ENCODE peak calls at places on chromosomes 6 and 20, in seven cellular contexts. One of them, this sample, is unnamed.

GRCh38 chr6:162289972-162290371 is 437.6 kb downstream of the PRKN start:
- DNase-seq in GM13976: no peak
- DNase-seq in anterior cingulate cortex: peak; percentile 9
- DNase-seq in myocyte: no peak
- DNase-seq in H54: no peak
- DNase-seq in glutamatergic neuron: no peak
- DNase-seq in right atrium auricular region: no peak
- DNase-seq in this sample: no peak

GRCh38 chr20:9407805-9408421 is 106.5 kb upstream of the LAMP5 start:
- DNase-seq in GM13976: peak; percentile 55
- DNase-seq in anterior cingulate cortex: peak; percentile 44
- DNase-seq in myocyte: peak; percentile 84
- DNase-seq in H54: peak; percentile 22
- DNase-seq in glutamatergic neuron: peak; percentile 68
- DNase-seq in right atrium auricular region: peak; percentile 78
- DNase-seq in this sample: peak; percentile 63

GRCh38 chr6:6915813-6916547 is 191.8 kb upstream of the RREB1 start:
- DNase-seq in GM13976: no peak
- DNase-seq in anterior cingulate cortex: no peak
- DNase-seq in myocyte: peak; percentile 57
- DNase-seq in H54: no peak
- DNase-seq in glutamatergic neuron: no peak
- DNase-seq in right atrium auricular region: peak; percentile 82
- DNase-seq in this sample: no peak

GRCh38 chr20:37259031-37259430 is 2.6 kb downstream of the GHRH start:
- DNase-seq in GM13976: no peak
- DNase-seq in anterior cingulate cortex: no peak
- DNase-seq in myocyte: no peak
- DNase-seq in H54: no peak
- DNase-seq in glutamatergic neuron: no peak
- DNase-seq in right atrium auricular region: no peak
- DNase-seq in this sample: no peak

GRCh38 chr20:23638309-23638708 is 554 bp upstream of the CST3 start:
- DNase-seq in GM13976: no peak
- DNase-seq in anterior cingulate cortex: no peak
- DNase-seq in myocyte: no peak
- DNase-seq in H54: no peak
- DNase-seq in glutamatergic neuron: no peak
- DNase-seq in right atrium auricular region: no peak
- DNase-seq in this sample: no peak

GRCh38 chr20:45410887-45411286 is 2.8 kb downstream of the DBNDD2 start:
- DNase-seq in GM13976: no peak
- DNase-seq in anterior cingulate cortex: no peak
- DNase-seq in myocyte: no peak
- DNase-seq in H54: no peak
- DNase-seq in glutamatergic neuron: no peak
- DNase-seq in right atrium auricular region: no peak
- DNase-seq in this sample: no peak

GRCh38 chr6:10692965-10693538 is 1.4 kb downstream of the C6orf52 start:
- DNase-seq in GM13976: no peak
- DNase-seq in anterior cingulate cortex: no peak
- DNase-seq in myocyte: no peak
- DNase-seq in H54: no peak
- DNase-seq in glutamatergic neuron: no peak
- DNase-seq in right atrium auricular region: no peak
- DNase-seq in this sample: no peak

GRCh38 chr20:46221271-46221670 is 87.0 kb downstream of the CDH22 start:
- DNase-seq in GM13976: no peak
- DNase-seq in anterior cingulate cortex: peak; percentile 21
- DNase-seq in myocyte: peak; percentile 32
- DNase-seq in H54: no peak
- DNase-seq in glutamatergic neuron: no peak
- DNase-seq in right atrium auricular region: no peak
- DNase-seq in this sample: no peak

GRCh38 chr6:153043719-153044118 is 41.2 kb upstream of the MTRF1L start:
- DNase-seq in GM13976: no peak
- DNase-seq in anterior cingulate cortex: no peak
- DNase-seq in myocyte: peak; percentile 47
- DNase-seq in H54: no peak
- DNase-seq in glutamatergic neuron: no peak
- DNase-seq in right atrium auricular region: no peak
- DNase-seq in this sample: no peak

GRCh38 chr20:49786226-49786625 is 26.4 kb upstream of the SLC9A8 start:
- DNase-seq in GM13976: no peak
- DNase-seq in anterior cingulate cortex: no peak
- DNase-seq in myocyte: no peak
- DNase-seq in H54: no peak
- DNase-seq in glutamatergic neuron: no peak
- DNase-seq in right atrium auricular region: no peak
- DNase-seq in this sample: no peak

GRCh38 chr6:118509009-118509617 is 39.0 kb upstream of the PLN start:
- DNase-seq in GM13976: no peak
- DNase-seq in anterior cingulate cortex: peak; percentile 7
- DNase-seq in myocyte: peak; percentile 51
- DNase-seq in H54: no peak
- DNase-seq in glutamatergic neuron: peak; percentile 22
- DNase-seq in right atrium auricular region: no peak
- DNase-seq in this sample: no peak

GRCh38 chr6:17021539-17021889 is 80.3 kb upstream of the STMND1 start:
- DNase-seq in GM13976: no peak
- DNase-seq in anterior cingulate cortex: no peak
- DNase-seq in myocyte: no peak
- DNase-seq in H54: no peak
- DNase-seq in glutamatergic neuron: no peak
- DNase-seq in right atrium auricular region: no peak
- DNase-seq in this sample: no peak

GRCh38 chr6:20377623-20378265 is 23.9 kb upstream of the E2F3 start:
- DNase-seq in GM13976: no peak
- DNase-seq in anterior cingulate cortex: no peak
- DNase-seq in myocyte: peak; percentile 13
- DNase-seq in H54: peak; percentile 14
- DNase-seq in glutamatergic neuron: no peak
- DNase-seq in right atrium auricular region: no peak
- DNase-seq in this sample: no peak

GRCh38 chr6:167575201-167575696 is 250.4 kb downstream of the TTLL2 start:
- DNase-seq in GM13976: no peak
- DNase-seq in anterior cingulate cortex: no peak
- DNase-seq in myocyte: no peak
- DNase-seq in H54: no peak
- DNase-seq in glutamatergic neuron: no peak
- DNase-seq in right atrium auricular region: peak; percentile 54
- DNase-seq in this sample: no peak

GRCh38 chr6:48765352-48765961 is 654.5 kb upstream of the PTCHD4 start:
- DNase-seq in GM13976: peak; percentile 10
- DNase-seq in anterior cingulate cortex: peak; percentile 10
- DNase-seq in myocyte: peak; percentile 79
- DNase-seq in H54: no peak
- DNase-seq in glutamatergic neuron: peak; percentile 33
- DNase-seq in right atrium auricular region: no peak
- DNase-seq in this sample: peak; percentile 44

GRCh38 chr20:63376283-63377250 is 15.4 kb upstream of the CHRNA4 start:
- DNase-seq in GM13976: no peak
- DNase-seq in anterior cingulate cortex: no peak
- DNase-seq in myocyte: no peak
- DNase-seq in H54: no peak
- DNase-seq in glutamatergic neuron: no peak
- DNase-seq in right atrium auricular region: no peak
- DNase-seq in this sample: no peak

GRCh38 chr20:46558511-46558959 is 8.1 kb upstream of the OCSTAMP start:
- DNase-seq in GM13976: no peak
- DNase-seq in anterior cingulate cortex: no peak
- DNase-seq in myocyte: peak; percentile 84
- DNase-seq in H54: peak; percentile 81
- DNase-seq in glutamatergic neuron: peak; percentile 36
- DNase-seq in right atrium auricular region: peak; percentile 59
- DNase-seq in this sample: no peak

GRCh38 chr6:89792881-89793280 is 26.7 kb downstream of the MDN1 start:
- DNase-seq in GM13976: peak; percentile 60
- DNase-seq in anterior cingulate cortex: no peak
- DNase-seq in myocyte: peak; percentile 77
- DNase-seq in H54: peak; percentile 5
- DNase-seq in glutamatergic neuron: peak; percentile 30
- DNase-seq in right atrium auricular region: no peak
- DNase-seq in this sample: peak; percentile 45

GRCh38 chr6:3281669-3282460 is 23.1 kb downstream of the PSMG4 start:
- DNase-seq in GM13976: no peak
- DNase-seq in anterior cingulate cortex: no peak
- DNase-seq in myocyte: peak; percentile 51
- DNase-seq in H54: peak; percentile 94
- DNase-seq in glutamatergic neuron: no peak
- DNase-seq in right atrium auricular region: peak; percentile 75
- DNase-seq in this sample: no peak

GRCh38 chr6:9250852-9251251 is 815.5 kb upstream of the SLC35B3 start:
- DNase-seq in GM13976: peak; percentile 7
- DNase-seq in anterior cingulate cortex: no peak
- DNase-seq in myocyte: peak; percentile 44
- DNase-seq in H54: no peak
- DNase-seq in glutamatergic neuron: peak; percentile 35
- DNase-seq in right atrium auricular region: no peak
- DNase-seq in this sample: peak; percentile 68

GRCh38 chr6:12158686-12159415 is 131.3 kb upstream of the EDN1 start:
- DNase-seq in GM13976: no peak
- DNase-seq in anterior cingulate cortex: no peak
- DNase-seq in myocyte: no peak
- DNase-seq in H54: no peak
- DNase-seq in glutamatergic neuron: no peak
- DNase-seq in right atrium auricular region: no peak
- DNase-seq in this sample: no peak

GRCh38 chr6:152952045-152952444 is 30.8 kb downstream of the FBXO5 start:
- DNase-seq in GM13976: no peak
- DNase-seq in anterior cingulate cortex: no peak
- DNase-seq in myocyte: peak; percentile 6
- DNase-seq in H54: peak; percentile 5
- DNase-seq in glutamatergic neuron: no peak
- DNase-seq in right atrium auricular region: no peak
- DNase-seq in this sample: no peak

This sample was measured in H9.